ENCODE peak calls at places on chromosomes 1 and 21, in ten cellular contexts. P, V, K, H, A, X, E, M, Q and J are unnamed samples.

GRCh38 chr1:147515046-147515869 is 26.0 kb upstream of the BCL9 start:
- DNase-seq in V (no peak), M (peak), Q (no peak), H (no peak), P (no peak), K (no peak), A (no peak), E (peak), X (peak), J (no peak)

GRCh38 chr1:20100632-20101355 is 18.5 kb downstream of the PLA2G2D start:
- DNase-seq in A (no peak), M (peak), K (no peak), V (peak), X (peak), Q (peak), H (no peak), P (peak), E (peak), J (no peak)

GRCh38 chr21:42566524-42567180 is 53.0 kb downstream of the SLC37A1 start:
- DNase-seq in H (no peak), Q (no peak), V (peak), E (no peak), M (no peak), P (no peak), X (no peak), A (no peak), K (no peak), J (no peak)

GRCh38 chr1:18452550-18452949 is 28.2 kb upstream of the KLHDC7A start:
- DNase-seq in H (no peak), K (no peak), Q (no peak), V (peak), X (no peak), M (no peak), E (no peak), A (no peak), P (no peak), J (no peak)

GRCh38 chr1:41359211-41360073 is 1.8 kb upstream of the FOXO6 start:
- DNase-seq in Q (no peak), E (no peak), H (no peak), A (no peak), M (no peak), P (no peak), X (no peak), V (no peak), K (no peak), J (no peak)

GRCh38 chr21:39007532-39007931 is 175.7 kb downstream of the PSMG1 start:
- DNase-seq in K (no peak), A (no peak), X (peak), Q (no peak), P (no peak), M (no peak), H (no peak), E (no peak), V (no peak), J (no peak)

GRCh38 chr1:202860744-202861419 is 28.1 kb downstream of the RABIF start:
- DNase-seq in A (no peak), M (no peak), P (no peak), V (peak), X (peak), H (no peak), K (no peak), E (no peak), Q (peak), J (peak)

GRCh38 chr1:181310560-181310959 is 172.8 kb upstream of the CACNA1E start:
- DNase-seq in Q (no peak), K (no peak), E (no peak), X (no peak), P (no peak), A (no peak), H (no peak), M (no peak), V (no peak), J (no peak)

GRCh38 chr1:166032901-166033371 is 133.9 kb downstream of the FAM78B start:
- DNase-seq in H (no peak), M (no peak), A (no peak), Q (no peak), X (no peak), E (peak), K (no peak), P (no peak), V (peak), J (no peak)

GRCh38 chr1:38444311-38444710 is 397.7 kb upstream of the POU3F1 start:
- DNase-seq in E (no peak), K (no peak), V (no peak), P (no peak), X (peak), A (no peak), M (no peak), Q (no peak), H (no peak), J (no peak)